ENCODE peak calls at places on chromosomes 7 and 10, in eight cellular contexts. One of them, this sample, is unnamed.

GRCh38 chr7:22154130-22154529 is 202.8 kb downstream of the RAPGEF5 start:
- DNase-seq in Ammon's horn: no peak
- DNase-seq in T follicular helper cell: no peak
- DNase-seq in CD4-positive, CD25-positive, alpha-beta regulatory T cell: peak
- DNase-seq in anterior cingulate cortex: no peak
- DNase-seq in GM12891: no peak
- DNase-seq in effector memory CD8-positive, alpha-beta T cell: no peak
- DNase-seq in activated effector memory CD4-positive, alpha-beta T cell treated with Interleukin-2 at 50 U/mL for 16 hours: no peak
- DNase-seq in this sample: no peak

GRCh38 chr7:151168022-151168786 is 710 bp upstream of the GBX1 start:
- DNase-seq in T follicular helper cell: peak
- DNase-seq in CD4-positive, CD25-positive, alpha-beta regulatory T cell: peak
- DNase-seq in activated effector memory CD4-positive, alpha-beta T cell treated with Interleukin-2 at 50 U/mL for 16 hours: peak
- DNase-seq in Ammon's horn: no peak
- DNase-seq in GM12891: peak
- DNase-seq in anterior cingulate cortex: no peak
- DNase-seq in effector memory CD8-positive, alpha-beta T cell: peak
- DNase-seq in this sample: no peak

GRCh38 chr7:20217193-20217948 is at the start of gene MACC1:
- DNase-seq in anterior cingulate cortex: no peak
- DNase-seq in effector memory CD8-positive, alpha-beta T cell: no peak
- DNase-seq in T follicular helper cell: no peak
- DNase-seq in CD4-positive, CD25-positive, alpha-beta regulatory T cell: peak
- DNase-seq in activated effector memory CD4-positive, alpha-beta T cell treated with Interleukin-2 at 50 U/mL for 16 hours: no peak
- DNase-seq in GM12891: no peak
- DNase-seq in Ammon's horn: peak
- DNase-seq in this sample: no peak

GRCh38 chr10:1643161-1643910 is 94.0 kb downstream of the ADARB2 start:
- DNase-seq in anterior cingulate cortex: no peak
- DNase-seq in Ammon's horn: no peak
- DNase-seq in GM12891: peak
- DNase-seq in CD4-positive, CD25-positive, alpha-beta regulatory T cell: peak
- DNase-seq in effector memory CD8-positive, alpha-beta T cell: no peak
- DNase-seq in activated effector memory CD4-positive, alpha-beta T cell treated with Interleukin-2 at 50 U/mL for 16 hours: no peak
- DNase-seq in T follicular helper cell: no peak
- DNase-seq in this sample: no peak

GRCh38 chr7:121634356-121634755 is 238.2 kb upstream of the FAM3C start:
- DNase-seq in effector memory CD8-positive, alpha-beta T cell: no peak
- DNase-seq in GM12891: no peak
- DNase-seq in activated effector memory CD4-positive, alpha-beta T cell treated with Interleukin-2 at 50 U/mL for 16 hours: no peak
- DNase-seq in CD4-positive, CD25-positive, alpha-beta regulatory T cell: no peak
- DNase-seq in anterior cingulate cortex: no peak
- DNase-seq in Ammon's horn: no peak
- DNase-seq in T follicular helper cell: no peak
- DNase-seq in this sample: no peak

GRCh38 chr10:75440271-75440793 is 8.9 kb downstream of the LRMDA start:
- DNase-seq in activated effector memory CD4-positive, alpha-beta T cell treated with Interleukin-2 at 50 U/mL for 16 hours: no peak
- DNase-seq in GM12891: no peak
- DNase-seq in CD4-positive, CD25-positive, alpha-beta regulatory T cell: no peak
- DNase-seq in effector memory CD8-positive, alpha-beta T cell: no peak
- DNase-seq in Ammon's horn: no peak
- DNase-seq in anterior cingulate cortex: no peak
- DNase-seq in T follicular helper cell: no peak
- DNase-seq in this sample: no peak

GRCh38 chr7:116542618-116543017 is 17.8 kb downstream of the CAV1 start:
- DNase-seq in activated effector memory CD4-positive, alpha-beta T cell treated with Interleukin-2 at 50 U/mL for 16 hours: no peak
- DNase-seq in GM12891: no peak
- DNase-seq in T follicular helper cell: no peak
- DNase-seq in effector memory CD8-positive, alpha-beta T cell: no peak
- DNase-seq in anterior cingulate cortex: no peak
- DNase-seq in Ammon's horn: no peak
- DNase-seq in CD4-positive, CD25-positive, alpha-beta regulatory T cell: no peak
- DNase-seq in this sample: no peak

GRCh38 chr7:47586925-47587324 is 5.0 kb upstream of the TNS3 start:
- DNase-seq in Ammon's horn: no peak
- DNase-seq in T follicular helper cell: no peak
- DNase-seq in anterior cingulate cortex: no peak
- DNase-seq in CD4-positive, CD25-positive, alpha-beta regulatory T cell: no peak
- DNase-seq in activated effector memory CD4-positive, alpha-beta T cell treated with Interleukin-2 at 50 U/mL for 16 hours: no peak
- DNase-seq in GM12891: no peak
- DNase-seq in effector memory CD8-positive, alpha-beta T cell: no peak
- DNase-seq in this sample: peak